ENCODE peak calls at places on chromosomes 11 and 22, in five cellular contexts. O, T, C, D and G are unnamed samples.

GRCh38 chr11:64571410-64572091 is 19.5 kb upstream of the SLC22A12 start:
- DNase-seq in D (no peak), O (no peak), T (no peak), C (no peak), G (no peak)

GRCh38 chr11:92022499-92022898 is 202.1 kb upstream of the FAT3 start:
- DNase-seq in O (peak; percentile 51), T (no peak), D (no peak), C (no peak), G (no peak)

GRCh38 chr22:47166446-47167016 is 404.1 kb downstream of the TBC1D22A start:
- DNase-seq in T (peak; percentile 32), D (no peak), C (peak; percentile 1), O (no peak), G (no peak)

GRCh38 chr11:66639066-66639813 is 737 bp downstream of the RBM4 start:
- DNase-seq in C (no peak), D (no peak), O (no peak), T (no peak), G (peak; percentile 16)

GRCh38 chr22:18970180-18970947 is 34.3 kb upstream of the PRODH start:
- DNase-seq in C (no peak), D (no peak), T (no peak), O (no peak), G (no peak)

GRCh38 chr11:105713696-105714095 is 103.8 kb downstream of the GRIA4 start:
- DNase-seq in O (no peak), C (no peak), D (no peak), T (no peak), G (no peak)

GRCh38 chr22:46581580-46582244 is 38.5 kb upstream of the GRAMD4 start:
- DNase-seq in T (peak; percentile 44), O (peak; percentile 21), C (peak; percentile 19), D (no peak), G (no peak)

GRCh38 chr22:23090079-23090835 is 19.9 kb downstream of the GNAZ start:
- DNase-seq in O (no peak), T (no peak), C (no peak), D (no peak), G (no peak)

GRCh38 chr11:62573006-62573591 is 592 bp downstream of the EEF1G start:
- DNase-seq in T (no peak), O (no peak), C (no peak), D (no peak), G (no peak)

GRCh38 chr11:132644511-132644910 is 887.8 kb downstream of the OPCML start:
- DNase-seq in O (no peak), D (no peak), C (no peak), T (no peak), G (no peak)

GRCh38 chr11:36899796-36900195 is 301.8 kb upstream of the RAG2 start:
- DNase-seq in T (no peak), O (no peak), D (no peak), C (no peak), G (no peak)

GRCh38 chr11:1733009-1733715 is 17.2 kb downstream of the IFITM10 start:
- DNase-seq in T (no peak), D (no peak), O (no peak), C (no peak), G (no peak)
- H3K27me3 ChIP-seq in T (no peaks in the 10 kb centered on the region), D (peaks cover 79% of the 10 kb centered on the region), O (peaks cover 27% of the 10 kb centered on the region), C (no peaks in the 10 kb centered on the region), G (peaks cover 53% of the 10 kb centered on the region)

DNA sequence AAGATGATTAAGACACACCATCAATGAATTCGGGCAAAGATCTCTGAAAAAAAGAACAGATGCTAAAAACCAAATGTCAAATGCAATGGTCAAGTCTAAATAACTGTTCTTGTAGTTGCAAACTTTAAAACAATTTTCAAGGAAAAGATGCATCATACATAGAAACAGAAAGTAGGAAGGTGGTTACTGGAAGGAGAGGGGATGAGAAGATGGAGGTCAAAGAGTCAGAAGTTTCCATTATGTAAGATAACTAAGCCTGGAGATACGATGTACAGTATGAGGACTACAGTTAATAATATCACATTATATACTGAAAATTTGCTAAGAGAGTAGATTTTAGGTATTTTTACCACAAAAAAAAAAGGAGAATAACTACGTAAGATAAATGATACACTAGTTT is 27.1 kb downstream of the CWF19L2 start:
- DNase-seq in D (no peak), C (no peak), O (no peak), T (no peak), G (no peak)
- H3K27me3 ChIP-seq in D (no peaks in the 10 kb centered on the region), C (no peaks in the 10 kb centered on the region), O (no peaks in the 10 kb centered on the region), T (no peaks in the 10 kb centered on the region), G (no peaks in the 10 kb centered on the region)

GRCh38 chr22:41418717-41419116 is 27.9 kb downstream of the TOB2 start:
- DNase-seq in D (no peak), O (no peak), T (no peak), C (no peak), G (no peak)

GRCh38 chr22:41415554-41415953 is 31.0 kb downstream of the TOB2 start:
- DNase-seq in O (no peak), C (no peak), T (no peak), D (no peak), G (no peak)

DNA sequence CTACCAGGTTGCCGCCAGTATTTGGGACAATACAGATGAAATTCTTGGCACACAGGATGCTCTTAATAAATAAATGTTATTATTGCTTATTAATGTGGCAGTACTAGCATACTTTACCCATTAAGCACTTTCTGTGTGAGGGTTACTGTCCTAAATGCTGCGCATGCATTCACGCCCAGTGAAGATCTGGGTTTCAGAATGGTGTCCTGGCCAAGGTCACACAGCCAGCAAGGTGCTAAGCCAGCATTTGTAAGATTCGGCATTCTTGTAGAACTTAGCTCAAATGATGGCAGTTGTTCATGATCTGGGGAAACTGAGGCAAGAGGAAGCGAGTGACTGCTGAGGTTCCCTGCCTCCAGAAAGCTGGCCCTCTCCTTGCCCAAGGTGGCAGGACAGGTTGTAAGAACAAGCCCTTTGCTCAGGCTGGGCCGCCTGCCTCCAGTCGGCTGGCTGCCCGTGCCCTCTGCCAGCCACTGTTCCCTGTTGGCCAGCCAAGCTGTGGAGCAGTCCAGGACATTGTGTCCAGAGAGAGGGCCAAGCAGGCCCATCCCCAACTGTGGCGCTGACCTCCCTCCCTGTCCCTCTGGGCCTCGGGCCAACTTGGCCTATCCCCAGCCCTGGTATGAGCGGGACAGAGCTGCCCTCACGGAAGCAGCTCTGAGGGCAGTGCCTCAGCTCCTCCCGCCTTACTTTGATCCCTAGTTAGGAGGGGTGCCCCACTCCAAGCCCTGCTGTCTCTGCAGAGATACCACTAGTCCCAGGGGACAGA is 28.8 kb downstream of the TOB2 start:
- DNase-seq in D (peak; percentile 96), O (no peak), C (peak; percentile 79), T (peak; percentile 91), G (peak; percentile 92)
- H3K27me3 ChIP-seq in D (no peaks in the 10 kb centered on the region), O (no peaks in the 10 kb centered on the region), C (no peaks in the 10 kb centered on the region), T (no peaks in the 10 kb centered on the region), G (no peaks in the 10 kb centered on the region)

DNA sequence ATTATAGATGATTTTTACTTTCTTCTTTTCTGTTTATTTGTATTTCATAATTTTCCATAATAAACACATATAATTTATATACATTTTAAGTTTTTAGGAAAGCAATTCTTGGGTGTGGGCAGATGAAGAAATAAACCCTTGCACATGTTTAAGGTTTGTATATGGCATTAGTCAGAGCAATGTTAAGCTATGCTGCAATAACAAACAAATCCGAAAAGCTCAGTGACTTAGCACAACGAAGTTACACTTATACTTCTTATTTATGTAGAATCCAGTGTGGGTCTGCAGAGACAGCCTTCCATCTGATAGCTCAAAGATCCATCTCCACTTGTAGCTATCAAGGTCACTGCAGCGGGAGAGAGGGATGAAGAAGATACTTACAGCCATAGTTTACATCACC is 68.5 kb upstream of the BARX2 start:
- DNase-seq in O (no peak), C (no peak), T (no peak), D (no peak), G (no peak)
- H3K27me3 ChIP-seq in O (no peaks in the 10 kb centered on the region), C (no peaks in the 10 kb centered on the region), T (no peaks in the 10 kb centered on the region), D (no peaks in the 10 kb centered on the region), G (peaks cover 4% of the 10 kb centered on the region)

DNA sequence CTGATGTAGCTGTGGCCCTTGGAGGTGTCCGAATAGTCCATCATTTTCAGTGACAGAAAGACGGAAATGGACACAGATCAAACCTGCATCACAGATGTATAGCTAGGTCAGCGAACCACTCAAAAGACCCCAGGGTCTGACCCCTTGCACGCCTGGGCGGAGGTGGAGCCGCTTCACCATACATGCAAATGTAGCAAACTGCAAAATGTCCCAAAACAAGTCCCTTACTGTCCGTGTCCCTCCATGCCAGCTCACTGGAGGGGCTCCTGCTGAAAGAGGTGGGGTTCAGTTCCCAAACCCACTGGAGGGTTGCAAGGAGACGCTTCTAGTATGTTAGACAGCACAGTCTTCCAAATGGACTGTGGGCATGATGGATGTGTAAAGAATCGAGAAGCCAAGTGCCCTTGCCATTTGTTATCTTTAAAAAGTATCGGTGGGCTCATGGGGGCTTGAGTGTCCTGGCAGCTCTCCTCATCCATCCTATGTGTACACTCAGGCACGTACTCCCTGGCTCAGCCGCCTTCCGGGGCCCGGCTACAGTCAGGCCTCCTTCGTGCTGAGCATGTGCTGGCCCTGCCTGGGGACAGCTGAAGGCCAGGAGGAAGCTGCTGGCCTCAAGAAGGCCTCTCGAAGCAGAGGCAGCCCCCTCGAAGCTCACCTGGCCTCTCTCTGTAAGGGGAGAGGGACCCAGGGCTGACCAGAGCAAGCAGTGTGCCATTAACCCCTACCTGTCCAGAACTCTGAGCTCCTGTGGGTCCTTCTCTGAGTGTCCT is 20.2 kb upstream of the KCNQ1OT1 start:
- DNase-seq in T (no peak), D (no peak), O (no peak), C (no peak), G (no peak)
- H3K27me3 ChIP-seq in T (no peaks in the 10 kb centered on the region), D (no peaks in the 10 kb centered on the region), O (peaks cover 3% of the 10 kb centered on the region), C (no peaks in the 10 kb centered on the region), G (no peaks in the 10 kb centered on the region)

GRCh38 chr22:39938509-39938908 is 21.7 kb upstream of the TMA7B start:
- DNase-seq in T (no peak), C (no peak), D (no peak), O (no peak), G (no peak)
- H3K27me3 ChIP-seq in T (no peaks in the 10 kb centered on the region), C (no peaks in the 10 kb centered on the region), D (no peaks in the 10 kb centered on the region), O (peaks cover 81% of the 10 kb centered on the region), G (peaks cover 27% of the 10 kb centered on the region)

GRCh38 chr11:2714871-2715270 is 15.1 kb upstream of the KCNQ1OT1 start:
- DNase-seq in C (no peak), T (no peak), D (no peak), O (no peak), G (no peak)
- H3K27me3 ChIP-seq in C (no peaks in the 10 kb centered on the region), T (no peaks in the 10 kb centered on the region), D (no peaks in the 10 kb centered on the region), O (peaks cover 21% of the 10 kb centered on the region), G (no peaks in the 10 kb centered on the region)

DNA sequence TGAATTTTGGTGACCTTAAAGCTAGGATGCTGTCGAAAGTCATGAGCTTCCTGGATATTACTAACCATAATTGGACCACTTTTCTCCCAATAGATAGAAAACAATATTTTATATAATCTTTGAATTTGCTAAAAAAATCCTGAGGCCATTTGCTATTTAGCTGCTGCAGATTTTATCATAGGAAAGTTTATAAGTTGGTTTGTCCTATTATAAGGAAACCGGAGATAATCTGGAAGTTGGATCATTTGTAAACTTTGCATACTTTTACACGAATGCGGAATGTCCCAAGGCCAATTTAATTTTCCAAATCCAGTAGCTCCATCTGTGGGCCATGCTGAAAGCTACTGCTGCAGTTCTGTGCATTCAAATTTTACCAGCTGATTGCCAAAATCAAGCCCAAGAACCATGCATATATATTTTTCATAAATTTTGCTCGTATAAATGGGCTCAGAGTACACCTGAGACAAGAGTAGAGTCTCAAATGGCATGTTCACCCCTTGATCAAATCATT is 378.3 kb downstream of the FAM181B start:
- DNase-seq in T (no peak), D (no peak), C (no peak), O (no peak), G (no peak)
- H3K27me3 ChIP-seq in T (no peaks in the 10 kb centered on the region), D (no peaks in the 10 kb centered on the region), C (no peaks in the 10 kb centered on the region), O (no peaks in the 10 kb centered on the region), G (no peaks in the 10 kb centered on the region)

GRCh38 chr11:44880953-44881352 is 69.7 kb downstream of the TP53I11 start:
- DNase-seq in O (no peak), T (no peak), D (no peak), C (no peak), G (no peak)
- H3K27me3 ChIP-seq in O (peaks cover 95% of the 10 kb centered on the region), T (no peaks in the 10 kb centered on the region), D (no peaks in the 10 kb centered on the region), C (no peaks in the 10 kb centered on the region), G (no peaks in the 10 kb centered on the region)